ENCODE peak calls at places on chromosomes 7 and 10, in five cellular contexts. D, O, M, P and Z are unnamed samples.

GRCh38 chr10:35585356-35585755 is 19.8 kb upstream of the GJD4 start:
- DNase-seq in D (no peak), O (no peak), M (no peak), P (no peak), Z (no peak)

GRCh38 chr10:119350529-119351001 is 143.2 kb downstream of the GRK5 start:
- DNase-seq in D (no peak), O (peak; percentile 49), M (no peak), P (peak; percentile 58), Z (no peak)

GRCh38 chr10:30387646-30388243 is 38.7 kb upstream of the MTPAP start:
- DNase-seq in D (no peak), O (no peak), M (no peak), P (no peak), Z (no peak)

GRCh38 chr7:157337316-157338149 is 729 bp downstream of the DNAJB6 start:
- DNase-seq in D (peak; percentile 94), O (peak; percentile 67), M (peak; percentile 76), P (peak; percentile 75), Z (peak; percentile 28)

GRCh38 chr7:116689787-116690186 is 17.8 kb downstream of the MET start:
- DNase-seq in D (no peak), O (no peak), M (no peak), P (no peak), Z (no peak)

GRCh38 chr10:96431211-96431970 is 72.6 kb upstream of the OPALIN start:
- DNase-seq in D (no peak), O (no peak), M (no peak), P (no peak), Z (no peak)

GRCh38 chr7:74575083-74575803 is 82.3 kb upstream of the GTF2I start:
- DNase-seq in D (no peak), O (peak; percentile 34), M (no peak), P (no peak), Z (no peak)

GRCh38 chr10:132365102-132365501 is 31.9 kb upstream of the PWWP2B start:
- DNase-seq in D (peak; percentile 48), O (no peak), M (no peak), P (no peak), Z (no peak)

GRCh38 chr10:14296081-14296709 is 34.5 kb downstream of the FRMD4A start:
- DNase-seq in D (no peak), O (no peak), M (no peak), P (no peak), Z (no peak)

GRCh38 chr10:129048513-129048912 is 418.5 kb upstream of the MGMT start:
- DNase-seq in D (no peak), O (no peak), M (no peak), P (no peak), Z (no peak)

GRCh38 chr7:105388373-105389089 is at the start of gene SRPK2:
- DNase-seq in D (peak; percentile 95), O (peak; percentile 31), M (peak; percentile 82), P (peak; percentile 85), Z (peak; percentile 40)

GRCh38 chr7:53744361-53744760 is 708.9 kb downstream of the POM121L12 start:
- DNase-seq in D (no peak), O (no peak), M (no peak), P (no peak), Z (no peak)

GRCh38 chr7:152462995-152463713 is 27.4 kb upstream of the KMT2C start:
- DNase-seq in D (no peak), O (peak; percentile 55), M (no peak), P (no peak), Z (no peak)

GRCh38 chr10:79298403-79299244 is 48.6 kb upstream of the PPIF start:
- DNase-seq in D (no peak), O (peak; percentile 99), M (peak; percentile 62), P (no peak), Z (peak; percentile 36)

GRCh38 chr10:72567421-72567820 is 58.5 kb downstream of the MICU1 start:
- DNase-seq in D (no peak), O (peak; percentile 28), M (no peak), P (peak; percentile 19), Z (no peak)

GRCh38 chr7:80622531-80622930 is 15.9 kb upstream of the CD36 start:
- DNase-seq in D (no peak), O (peak; percentile 85), M (no peak), P (no peak), Z (no peak)

GRCh38 chr10:11879387-11880168 is 56.4 kb downstream of the PROSER2 start:
- DNase-seq in D (peak; percentile 59), O (no peak), M (no peak), P (no peak), Z (no peak)

GRCh38 chr7:112414855-112415490 is 35.3 kb upstream of the IFRD1 start:
- DNase-seq in D (no peak), O (peak; percentile 38), M (no peak), P (no peak), Z (no peak)

GRCh38 chr7:128304212-128304611 is 39.5 kb downstream of the RBM28 start:
- DNase-seq in D (no peak), O (no peak), M (no peak), P (no peak), Z (no peak)

GRCh38 chr7:115825736-115826135 is 204.8 kb downstream of the TFEC start:
- DNase-seq in D (no peak), O (peak; percentile 69), M (no peak), P (no peak), Z (no peak)

GRCh38 chr10:47420305-47421056 is 36.4 kb upstream of the ZNF488 start:
- DNase-seq in D (peak; percentile 68), O (no peak), M (no peak), P (no peak), Z (no peak)

GRCh38 chr10:47421057-47421952 is 37.2 kb upstream of the ZNF488 start:
- DNase-seq in D (peak; percentile 63), O (peak; percentile 91), M (no peak), P (no peak), Z (no peak)

GRCh38 chr10:47423476-47423875 is 39.4 kb upstream of the ZNF488 start:
- DNase-seq in D (no peak), O (peak; percentile 35), M (no peak), P (no peak), Z (no peak)

GRCh38 chr10:47424231-47424630 is 40.1 kb upstream of the ZNF488 start:
- DNase-seq in D (no peak), O (no peak), M (no peak), P (no peak), Z (no peak)

DNA sequence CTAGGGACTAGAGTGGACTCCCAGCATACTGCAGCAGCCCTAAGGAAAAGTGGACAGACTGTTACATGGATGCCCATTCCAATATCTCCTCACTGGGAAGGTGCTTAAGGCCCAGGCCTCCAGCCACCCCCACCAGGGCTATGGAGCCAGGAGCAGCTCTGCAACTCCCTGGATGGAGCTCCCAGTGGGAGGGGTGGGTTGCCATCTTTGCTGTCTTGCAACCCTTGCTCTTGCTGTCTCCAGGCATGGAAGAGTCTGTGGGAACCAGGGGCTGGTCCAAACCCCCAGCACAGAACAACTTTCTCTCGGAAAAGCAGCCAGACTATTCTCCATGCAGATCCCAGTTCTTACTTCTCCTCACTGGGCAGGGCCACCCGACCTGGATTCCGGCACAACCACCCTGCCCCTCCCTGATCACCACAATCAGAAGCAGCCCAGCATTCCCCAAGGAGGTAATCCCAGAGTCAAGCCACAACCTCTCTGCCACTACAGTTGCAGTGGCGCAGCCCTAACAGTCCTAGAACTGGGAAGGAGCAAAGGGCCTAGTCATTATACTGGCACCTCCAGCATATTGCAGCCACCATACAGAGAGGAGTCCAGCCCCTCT is 41.8 kb upstream of the ZNF488 start:
- DNase-seq in D (peak; percentile 50), O (no peak), M (no peak), P (no peak), Z (no peak)
- TF ChIP-seq POLR2A in D (no peak), O (no peak), M (no peak), P (no peak), Z (no peak)

DNA sequence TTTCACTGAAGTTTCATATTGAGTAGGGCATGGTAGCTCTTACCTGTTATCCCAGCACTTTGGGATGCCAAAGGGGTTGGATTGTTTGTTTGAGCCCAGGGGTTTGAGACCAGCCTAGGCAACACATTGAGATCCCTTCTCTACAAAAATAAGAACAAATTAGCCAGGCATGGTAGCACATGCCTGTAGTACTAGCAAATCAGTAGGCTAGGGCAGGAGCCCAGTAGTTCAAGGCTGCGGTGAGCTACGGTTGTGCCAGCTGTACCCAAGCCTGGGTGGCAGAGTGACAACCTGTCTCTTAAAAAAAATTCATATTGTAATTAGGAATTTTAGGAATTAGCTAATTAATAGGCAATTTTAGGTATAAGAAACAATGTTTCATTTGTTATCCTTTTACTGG is 18.0 kb downstream of the BBIP1 start:
- DNase-seq in D (no peak), O (no peak), M (no peak), P (no peak), Z (no peak)
- TF ChIP-seq POLR2A in D (no peak), O (no peak), M (no peak), P (no peak), Z (no peak)

DNA sequence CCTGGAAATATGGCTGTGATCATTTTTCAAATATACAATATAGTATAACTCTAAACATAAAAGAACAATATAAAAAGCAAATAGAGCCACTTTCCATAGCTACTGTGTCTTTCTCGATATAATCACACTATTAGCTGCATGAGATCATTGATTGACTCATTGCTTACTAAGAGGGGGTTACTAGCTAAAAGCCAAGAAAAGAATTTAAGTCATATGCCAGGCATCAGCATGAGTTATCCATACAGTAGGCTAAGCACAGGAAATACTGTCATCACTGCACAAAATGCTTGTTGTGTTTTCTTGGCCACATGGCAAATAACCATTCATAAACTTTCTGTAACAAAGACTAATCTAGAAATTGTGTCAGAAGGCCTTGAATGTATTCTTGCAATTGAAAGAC is 18.8 kb upstream of the ABCB5 start:
- DNase-seq in D (no peak), O (peak; percentile 88), M (no peak), P (no peak), Z (no peak)
- TF ChIP-seq POLR2A in D (no peak), O (no peak), M (no peak), P (no peak), Z (no peak)

GRCh38 chr10:68829494-68829893 is 2.2 kb downstream of the STOX1 start:
- DNase-seq in D (no peak), O (no peak), M (no peak), P (no peak), Z (no peak)

GRCh38 chr10:68829952-68830351 is 2.6 kb downstream of the STOX1 start:
- DNase-seq in D (peak; percentile 21), O (no peak), M (no peak), P (no peak), Z (no peak)

GRCh38 chr10:68828833-68829232 is 1.5 kb downstream of the STOX1 start:
- DNase-seq in D (peak; percentile 6), O (no peak), M (no peak), P (no peak), Z (no peak)

GRCh38 chr10:68831961-68832455 is 4.7 kb downstream of the STOX1 start:
- DNase-seq in D (peak; percentile 31), O (no peak), M (no peak), P (no peak), Z (no peak)

DNA sequence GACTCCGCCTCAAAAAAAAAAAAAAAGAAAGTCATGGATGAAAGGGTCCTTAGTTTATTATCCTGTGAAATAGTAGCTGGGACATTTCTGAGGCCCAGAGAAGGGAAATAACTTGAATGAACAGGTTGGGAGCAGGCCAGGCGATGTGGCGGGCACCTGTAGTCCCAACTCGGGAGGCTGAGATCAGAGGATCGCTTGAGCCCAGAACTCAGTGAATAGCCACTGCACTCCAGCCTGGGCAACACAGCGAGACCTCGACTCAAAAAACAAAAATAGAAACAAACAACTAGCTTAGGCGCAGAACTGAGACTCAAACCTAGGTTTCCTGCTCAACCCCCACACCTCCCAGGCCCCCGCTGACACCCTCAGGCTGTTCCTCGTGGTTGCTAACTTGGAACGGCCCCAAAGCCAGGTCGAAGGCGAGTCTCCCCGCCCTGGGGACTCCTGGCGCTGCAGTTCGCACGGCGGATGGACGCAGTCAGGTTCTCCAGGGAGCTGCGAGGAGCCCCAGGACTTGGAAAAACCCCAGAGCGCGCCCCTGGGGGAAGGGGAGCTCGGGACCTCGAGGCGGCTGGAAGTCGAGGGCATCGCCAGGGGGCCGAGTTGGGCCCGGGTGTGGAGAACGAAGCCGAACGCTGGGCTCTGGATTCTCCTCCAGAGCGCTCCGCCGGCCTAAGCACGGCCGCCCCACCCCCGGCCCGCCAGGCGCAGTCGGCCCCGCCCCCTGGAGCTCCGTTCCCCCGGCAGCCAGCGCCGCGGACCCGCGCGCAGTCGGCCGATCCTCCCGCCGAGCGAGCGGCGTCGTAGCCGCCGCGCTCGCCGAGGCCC is at the start of gene STOX1:
- DNase-seq in D (peak; percentile 84), O (peak; percentile 51), M (peak; percentile 65), P (peak; percentile 40), Z (no peak)
- TF ChIP-seq POLR2A in D (no peak), O (no peak), M (no peak), P (no peak), Z (no peak)